ENCODE peak calls at places on chromosomes 2 and 18, in five cellular contexts. G is right atrium auricular region, L is SK-N-SH, W is colonic mucosa, U is endodermal cell. P is an unnamed sample.

GRCh38 chr2:69238449-69239031 is 148.5 kb downstream of the GFPT1 start:
- DNase-seq in G (no peak), L (no peak), W (no peak), U (no peak), P (peak; percentile 95)

GRCh38 chr2:240893363-240893828 is 2.6 kb downstream of the MAB21L4 start:
- DNase-seq in G (no peak), L (no peak), W (no peak), U (peak; percentile 90), P (peak; percentile 36)

GRCh38 chr18:33616556-33616955 is 38.5 kb downstream of the ASXL3 start:
- DNase-seq in G (no peak), L (no peak), W (no peak), U (no peak), P (no peak)

GRCh38 chr2:46793423-46794416 is 121.9 kb downstream of the MCFD2 start:
- DNase-seq in G (no peak), L (no peak), W (no peak), U (peak; percentile 41), P (no peak)

GRCh38 chr2:202165945-202166344 is 72.5 kb downstream of the SUMO1 start:
- DNase-seq in G (no peak), L (no peak), W (no peak), U (no peak), P (peak; percentile 54)

GRCh38 chr18:25262920-25263319 is 89.0 kb downstream of the ZNF521 start:
- DNase-seq in G (no peak), L (no peak), W (no peak), U (no peak), P (peak; percentile 77)

GRCh38 chr2:112032615-112033457 is 22.2 kb upstream of the TMEM87B start:
- DNase-seq in G (peak; percentile 66), L (no peak), W (peak; percentile 52), U (no peak), P (peak; percentile 71)

GRCh38 chr18:11987527-11987926 is 6.2 kb downstream of the IMPA2 start:
- DNase-seq in G (no peak), L (no peak), W (no peak), U (no peak), P (peak; percentile 48)

GRCh38 chr2:128405981-128406601 is 87.4 kb upstream of the HS6ST1 start:
- DNase-seq in G (peak; percentile 42), L (peak; percentile 30), W (no peak), U (peak; percentile 55), P (no peak)

GRCh38 chr2:239208470-239209180 is 192.2 kb downstream of the HDAC4 start:
- DNase-seq in G (no peak), L (no peak), W (no peak), U (no peak), P (no peak)

GRCh38 chr18:54444309-54444914 is 86.7 kb downstream of the C18orf54 start:
- DNase-seq in G (no peak), L (peak; percentile 39), W (peak; percentile 69), U (peak; percentile 92), P (peak; percentile 61)

GRCh38 chr18:79397830-79398761 is 2.4 kb downstream of the NFATC1 start:
- DNase-seq in G (no peak), L (no peak), W (no peak), U (no peak), P (no peak)

GRCh38 chr2:64405476-64406406 is 48.2 kb upstream of the LGALSL start:
- DNase-seq in G (no peak), L (no peak), W (peak; percentile 41), U (no peak), P (peak; percentile 56)

GRCh38 chr2:197677483-197677882 is 2.1 kb upstream of the RFTN2 start:
- DNase-seq in G (no peak), L (no peak), W (no peak), U (no peak), P (peak; percentile 53)

GRCh38 chr2:71892896-71893295 is 254.8 kb downstream of the CYP26B1 start:
- DNase-seq in G (no peak), L (no peak), W (no peak), U (peak; percentile 9), P (no peak)

GRCh38 chr2:37664190-37664751 is 7.2 kb downstream of the CDC42EP3 start:
- DNase-seq in G (no peak), L (no peak), W (no peak), U (no peak), P (no peak)
- H3K27ac ChIP-seq in G (peak overlapping the region; percentile 99), L (peak overlapping the region; percentile 30), W (no peak overlapping the region), U (no peak overlapping the region), P (peak overlapping the region; percentile 25)

GRCh38 chr2:30445266-30445821 is 1.7 kb upstream of the LCLAT1 start:
- DNase-seq in G (no peak), L (no peak), W (no peak), U (no peak), P (no peak)

GRCh38 chr2:30446602-30447148 is 371 bp upstream of the LCLAT1 start:
- DNase-seq in G (no peak), L (peak; percentile 48), W (no peak), U (no peak), P (no peak)

GRCh38 chr2:30450025-30450424 is 3.0 kb downstream of the LCLAT1 start:
- DNase-seq in G (no peak), L (no peak), W (peak; percentile 29), U (no peak), P (no peak)

GRCh38 chr2:30448308-30448707 is 1.3 kb downstream of the LCLAT1 start:
- DNase-seq in G (no peak), L (no peak), W (no peak), U (no peak), P (no peak)

DNA sequence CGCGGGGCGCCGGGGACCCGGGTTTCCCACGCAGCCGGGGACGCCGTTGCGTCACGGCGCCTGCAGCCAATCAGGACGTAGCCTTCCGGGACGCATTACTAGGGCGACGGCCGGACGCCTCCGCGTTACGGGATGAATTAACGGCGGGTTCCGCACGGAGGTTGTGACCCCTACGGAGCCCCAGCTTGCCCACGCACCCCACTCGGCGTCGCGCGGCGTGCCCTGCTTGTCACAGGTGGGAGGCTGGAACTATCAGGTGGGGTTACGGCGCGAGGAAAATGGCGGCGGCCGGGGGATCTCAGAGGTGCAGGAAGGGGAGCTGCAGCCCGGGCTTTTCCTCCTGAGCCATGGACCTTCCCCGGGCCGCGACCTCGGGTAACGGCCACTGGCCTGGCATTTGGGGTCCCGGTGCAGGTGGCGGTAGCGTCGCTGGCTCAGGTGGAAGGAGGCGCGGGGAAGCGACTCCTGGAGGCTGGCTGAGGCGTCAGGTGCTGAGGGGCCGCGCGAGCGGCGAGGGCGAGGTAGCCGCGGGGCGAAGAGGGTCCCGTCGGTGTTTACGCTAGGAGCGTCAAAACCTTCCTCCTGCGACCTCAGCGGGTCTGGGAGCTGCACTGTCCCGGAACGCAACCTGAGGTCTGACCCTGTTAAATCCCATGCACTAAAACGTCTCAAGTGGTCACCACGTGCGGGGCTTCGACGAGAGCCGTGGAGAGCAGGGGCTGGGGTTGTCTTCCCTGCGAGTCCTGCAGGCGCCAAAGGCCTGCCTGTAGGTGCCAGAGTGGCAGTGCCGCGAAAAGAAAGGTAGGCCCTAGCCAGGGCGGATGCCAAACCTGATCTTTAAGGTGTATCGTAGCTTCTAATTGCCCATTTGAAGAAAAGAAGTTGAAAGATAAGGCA is at the start of gene LCLAT1:
- DNase-seq in G (peak; percentile 82), L (peak; percentile 96), W (peak; percentile 86), U (peak; percentile 90), P (peak; percentile 72)
- TF ChIP-seq CTCF in G (no peak), L (peak; percentile 28), W (no peak), U (peak; percentile 40), P (no peak)

GRCh38 chr2:124804014-124804940 is 779.2 kb downstream of the CNTNAP5 start:
- DNase-seq in G (no peak), L (peak; percentile 48), W (peak; percentile 52), U (peak; percentile 62), P (peak; percentile 25)
- H3K27ac ChIP-seq in G (no peak overlapping the region), L (no peak overlapping the region), W (peak overlapping the region; percentile 68), U (no peak overlapping the region), P (no peak overlapping the region)

DNA sequence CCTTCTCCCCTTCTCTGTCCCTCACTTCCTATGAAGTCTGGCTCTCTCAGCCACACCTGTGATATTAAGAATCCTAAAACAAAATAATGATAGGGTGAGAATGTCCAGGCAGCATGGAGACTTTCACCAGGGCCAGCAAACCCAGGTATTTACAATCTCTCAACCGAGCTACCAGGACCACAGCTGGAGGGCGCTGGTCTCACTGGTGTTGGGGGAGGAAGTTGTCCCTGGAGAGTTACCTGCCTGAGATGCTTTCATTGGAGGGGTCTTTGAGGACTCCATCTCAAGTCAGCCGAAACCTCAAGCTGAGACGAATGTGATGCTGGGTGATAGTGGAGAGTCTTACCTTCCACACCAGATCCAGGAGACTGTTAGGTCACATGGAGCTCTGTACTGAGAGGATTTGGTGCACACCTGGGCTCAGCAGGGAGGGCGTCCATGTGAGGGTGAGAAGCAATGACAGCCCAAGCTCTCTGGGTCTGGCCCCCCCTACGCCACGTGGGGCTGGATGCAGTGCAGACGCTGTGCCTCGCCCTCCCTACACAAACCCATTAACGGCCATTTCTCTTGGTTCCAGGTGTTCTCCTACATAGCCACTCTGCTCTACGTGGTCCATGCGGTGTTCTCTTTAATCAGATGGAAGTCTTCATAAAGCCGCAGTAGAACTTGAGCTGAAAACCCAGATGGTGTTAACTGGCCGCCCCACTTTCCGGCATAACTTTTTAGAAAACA is 27.5 kb downstream of the MAL start:
- DNase-seq in G (no peak), L (no peak), W (no peak), U (no peak), P (no peak)
- TF ChIP-seq CTCF in G (no peak), L (no peak), W (no peak), U (peak; percentile 57), P (no peak)

GRCh38 chr2:212997526-212998020 is 153.8 kb downstream of the IKZF2 start:
- DNase-seq in G (no peak), L (no peak), W (no peak), U (peak; percentile 69), P (no peak)

GRCh38 chr2:212995920-212996319 is 155.5 kb downstream of the IKZF2 start:
- DNase-seq in G (no peak), L (no peak), W (no peak), U (no peak), P (peak; percentile 78)

GRCh38 chr2:212991120-212991519 is 160.3 kb downstream of the IKZF2 start:
- DNase-seq in G (no peak), L (no peak), W (no peak), U (no peak), P (no peak)

GRCh38 chr2:212998629-212999359 is 152.6 kb downstream of the IKZF2 start:
- DNase-seq in G (no peak), L (no peak), W (no peak), U (no peak), P (peak; percentile 50)

DNA sequence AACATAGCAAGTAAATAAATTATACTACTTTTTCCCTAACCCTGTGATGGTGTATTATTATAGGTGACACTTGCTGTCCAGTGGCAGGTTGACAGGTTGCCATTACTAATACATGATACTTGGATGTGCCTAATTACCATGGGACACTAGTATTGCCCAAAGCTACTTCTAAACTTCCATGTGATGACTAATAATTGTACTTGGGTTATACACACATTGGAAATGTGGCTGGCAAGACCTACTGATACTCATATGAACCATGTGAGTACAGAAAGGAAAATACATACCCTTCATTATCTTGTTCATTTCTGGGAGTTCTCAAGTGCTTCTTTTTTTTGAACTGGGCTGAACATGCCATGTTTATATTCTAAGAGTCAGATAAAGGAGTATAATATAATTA is 156.4 kb downstream of the IKZF2 start:
- DNase-seq in G (no peak), L (no peak), W (no peak), U (no peak), P (peak; percentile 40)
- H3K27ac ChIP-seq in G (no peak overlapping the region), L (no peak overlapping the region), W (no peak overlapping the region), U (no peak overlapping the region), P (no peak overlapping the region)

GRCh38 chr2:168461942-168462331 is 5.9 kb downstream of the CERS6 start:
- DNase-seq in G (no peak), L (no peak), W (no peak), U (no peak), P (no peak)
- TF ChIP-seq CTCF in G (no peak), L (peak; percentile 15), W (no peak), U (peak; percentile 45), P (no peak)